ENCODE peak calls at places on chromosomes 11 and 22, in ten cellular contexts. X is adrenal gland, R is breast epithelium, C is tibial nerve, Z is ovary, H is prostate gland, T is IMR-90, E is gastrocnemius medialis, D is lower leg skin, W is transverse colon. A is an unnamed sample.

GRCh38 chr11:19919050-19919561 is 206.5 kb downstream of the NAV2 start:
- DNase-seq in W (peak; percentile 20), C (no peak), T (peak; percentile 98), E (no peak), H (no peak), D (peak; percentile 28), Z (no peak), R (peak; percentile 76), X (peak; percentile 31), A (no peak)

GRCh38 chr11:30789270-30789669 is 203.1 kb upstream of the MPPED2 start:
- DNase-seq in W (no peak), C (no peak), Z (no peak), T (peak; percentile 70), D (no peak), R (no peak), H (no peak), X (no peak), E (no peak), A (no peak)

GRCh38 chr11:10728779-10729472 is 22.1 kb upstream of the CTR9 start:
- DNase-seq in T (peak; percentile 35), R (no peak), X (no peak), Z (no peak), W (no peak), H (no peak), C (no peak), E (no peak), D (no peak), A (no peak)

GRCh38 chr11:79090191-79090590 is 350.6 kb downstream of the TENM4 start:
- DNase-seq in H (no peak), X (no peak), D (no peak), T (no peak), W (no peak), Z (no peak), E (no peak), C (no peak), R (no peak), A (no peak)

GRCh38 chr11:79501688-79502087 is 60.9 kb upstream of the TENM4 start:
- DNase-seq in R (no peak), T (no peak), C (no peak), H (no peak), Z (no peak), X (no peak), E (no peak), W (no peak), D (no peak), A (no peak)

GRCh38 chr11:18974192-18974591 is 35.0 kb upstream of the MRGPRX1 start:
- DNase-seq in E (no peak), H (no peak), D (no peak), X (no peak), R (no peak), T (no peak), Z (no peak), C (no peak), W (no peak), A (no peak)

GRCh38 chr22:45242778-45243191 is 2.1 kb upstream of the KIAA0930 start:
- DNase-seq in C (no peak), H (peak; percentile 76), D (no peak), Z (no peak), E (no peak), W (peak; percentile 56), R (peak; percentile 58), T (no peak), X (no peak), A (no peak)

GRCh38 chr11:86719781-86720463 is 47.5 kb upstream of the ME3 start:
- DNase-seq in C (no peak), T (peak; percentile 85), E (no peak), R (no peak), D (no peak), X (no peak), Z (no peak), H (no peak), W (no peak), A (no peak)

GRCh38 chr11:70669871-70670683 is 271.7 kb downstream of the CTTN start:
- DNase-seq in E (no peak), D (no peak), C (no peak), X (no peak), T (no peak), Z (no peak), R (no peak), H (no peak), W (no peak), A (no peak)

GRCh38 chr11:62190011-62190410 is at the start of gene SCGB1D1:
- DNase-seq in D (no peak), X (no peak), R (no peak), H (no peak), C (no peak), T (no peak), W (no peak), E (no peak), Z (no peak), A (no peak)

GRCh38 chr11:120746836-120747609 is 235.5 kb downstream of the GRIK4 start:
- DNase-seq in H (peak; percentile 84), T (no peak), Z (no peak), D (peak; percentile 81), X (no peak), R (peak; percentile 80), C (no peak), E (no peak), W (no peak), A (no peak)

GRCh38 chr11:85679581-85679980 is 6.4 kb downstream of the CCDC89 start:
- DNase-seq in Z (no peak), H (no peak), X (no peak), D (no peak), W (no peak), C (no peak), E (no peak), T (no peak), R (no peak), A (no peak)

GRCh38 chr11:77411238-77411637 is 62.7 kb downstream of the PAK1 start:
- DNase-seq in X (peak; percentile 35), C (peak; percentile 16), D (peak; percentile 26), H (no peak), Z (no peak), R (no peak), T (peak; percentile 30), W (peak; percentile 38), E (peak; percentile 8), A (no peak)

GRCh38 chr22:48580481-48580970 is 1247.1 kb downstream of the BRD1 start:
- DNase-seq in H (no peak), X (no peak), T (no peak), R (no peak), D (no peak), E (no peak), C (no peak), W (no peak), Z (no peak), A (no peak)

GRCh38 chr11:26193714-26194373 is 138.1 kb upstream of the ANO3 start:
- DNase-seq in X (no peak), H (no peak), T (peak; percentile 22), C (no peak), D (no peak), E (no peak), R (no peak), Z (no peak), W (no peak), A (no peak)

GRCh38 chr11:79369094-79369493 is 71.7 kb downstream of the TENM4 start:
- DNase-seq in D (no peak), T (no peak), Z (no peak), X (no peak), W (no peak), E (no peak), R (no peak), H (no peak), C (no peak), A (no peak)

GRCh38 chr11:87097582-87097981 is 59.8 kb downstream of the TMEM135 start:
- DNase-seq in W (peak; percentile 59), E (no peak), C (no peak), R (no peak), Z (no peak), T (peak; percentile 27), H (no peak), D (no peak), X (peak; percentile 64), A (no peak)

GRCh38 chr22:47102648-47103047 is 340.2 kb downstream of the TBC1D22A start:
- DNase-seq in X (no peak), D (no peak), R (no peak), Z (no peak), W (no peak), C (no peak), E (no peak), H (no peak), T (peak; percentile 12), A (no peak)
- H3K4me3 ChIP-seq in X (no peak overlapping the region), D (no peak overlapping the region), R (no peak overlapping the region), Z (no peak overlapping the region), W (no peak overlapping the region), C (no peak overlapping the region), E (no peak overlapping the region), H (no peak overlapping the region), T (no peak overlapping the region), A (no peak overlapping the region)

GRCh38 chr11:125949271-125950177 is 3.7 kb downstream of the VSIG10L2 start:
- DNase-seq in R (no peak), X (no peak), T (no peak), Z (no peak), W (no peak), E (no peak), H (no peak), C (no peak), D (no peak), A (peak; percentile 87)
- TF ChIP-seq POLR2A in R (no peak), X (no peak), T (no peak), Z (no peak), W (no peak), E (no peak), H (no peak), C (no peak), D (no peak), A (no peak)

GRCh38 chr11:66562275-66562674 is 6.1 kb downstream of the CTSF start:
- DNase-seq in C (no peak), X (no peak), Z (no peak), H (no peak), D (no peak), W (no peak), R (no peak), E (no peak), T (no peak), A (no peak)

GRCh38 chr11:66562907-66563583 is 5.4 kb downstream of the CTSF start:
- DNase-seq in D (no peak), X (no peak), R (no peak), T (no peak), E (no peak), C (no peak), H (no peak), W (no peak), Z (no peak), A (no peak)

GRCh38 chr11:66564984-66565383 is 3.4 kb downstream of the CTSF start:
- DNase-seq in D (no peak), W (no peak), T (no peak), Z (no peak), E (no peak), H (no peak), X (no peak), R (no peak), C (no peak), A (peak; percentile 72)

GRCh38 chr11:66564538-66564937 is 3.9 kb downstream of the CTSF start:
- DNase-seq in C (no peak), W (no peak), R (no peak), Z (no peak), T (no peak), H (no peak), D (no peak), X (no peak), E (no peak), A (no peak)

GRCh38 chr11:66563832-66564231 is 4.6 kb downstream of the CTSF start:
- DNase-seq in H (no peak), C (no peak), E (no peak), X (no peak), T (no peak), D (no peak), R (no peak), Z (no peak), W (no peak), A (no peak)
- H3K4me3 ChIP-seq in H (no peak overlapping the region), C (no peak overlapping the region), E (no peak overlapping the region), X (no peak overlapping the region), T (no peak overlapping the region), D (no peak overlapping the region), R (no peak overlapping the region), Z (no peak overlapping the region), W (no peak overlapping the region), A (no peak overlapping the region)

GRCh38 chr22:20673341-20674195 is 100.3 kb upstream of the SERPIND1 start:
- DNase-seq in C (no peak), T (no peak), H (no peak), E (no peak), X (no peak), D (no peak), R (no peak), Z (no peak), W (no peak), A (no peak)
- TF ChIP-seq POLR2A in C (no peak), T (no peak), H (no peak), E (no peak), X (no peak), D (no peak), R (no peak), Z (no peak), W (no peak), A (no peak)